ENCODE peak calls at places on chromosomes 3 and 15, in nine cellular contexts. One of them, this sample, is unnamed.

GRCh38 chr3:18827664-18828063 is 320.6 kb upstream of the KCNH8 start:
- DNase-seq in COR-L47: no peak
- DNase-seq in activated CD4-positive, CD25-positive, alpha-beta regulatory T cell treated with anti-CD3 and anti-CD28 coated beads, Interleukin-2, amount 50 U/mL, for 72 hours: no peak
- DNase-seq in heart right ventricle: no peak
- DNase-seq in ecto neural progenitor cell: no peak
- DNase-seq in Right ventricle myocardium superior: no peak
- DNase-seq in stimulated activated CD4-positive, alpha-beta T cell treated with anti-CD3 and anti-CD28 coated beads, Interleukin-1b, Interleukin-23, amount 100 ng/mL, for 4 hours: no peak
- DNase-seq in NCI-H82: no peak
- DNase-seq in cardiac fibroblast: no peak
- DNase-seq in this sample: no peak

GRCh38 chr3:147699175-147699838 is 290.1 kb downstream of the ZIC1 start:
- DNase-seq in COR-L47: no peak
- DNase-seq in activated CD4-positive, CD25-positive, alpha-beta regulatory T cell treated with anti-CD3 and anti-CD28 coated beads, Interleukin-2, amount 50 U/mL, for 72 hours: no peak
- DNase-seq in heart right ventricle: no peak
- DNase-seq in ecto neural progenitor cell: no peak
- DNase-seq in Right ventricle myocardium superior: no peak
- DNase-seq in stimulated activated CD4-positive, alpha-beta T cell treated with anti-CD3 and anti-CD28 coated beads, Interleukin-1b, Interleukin-23, amount 100 ng/mL, for 4 hours: no peak
- DNase-seq in NCI-H82: no peak
- DNase-seq in cardiac fibroblast: peak
- DNase-seq in this sample: peak

GRCh38 chr15:94791008-94791407 is 559.6 kb downstream of the MCTP2 start:
- DNase-seq in COR-L47: no peak
- DNase-seq in activated CD4-positive, CD25-positive, alpha-beta regulatory T cell treated with anti-CD3 and anti-CD28 coated beads, Interleukin-2, amount 50 U/mL, for 72 hours: no peak
- DNase-seq in heart right ventricle: no peak
- DNase-seq in ecto neural progenitor cell: no peak
- DNase-seq in Right ventricle myocardium superior: no peak
- DNase-seq in stimulated activated CD4-positive, alpha-beta T cell treated with anti-CD3 and anti-CD28 coated beads, Interleukin-1b, Interleukin-23, amount 100 ng/mL, for 4 hours: no peak
- DNase-seq in NCI-H82: no peak
- DNase-seq in cardiac fibroblast: no peak
- DNase-seq in this sample: no peak

GRCh38 chr3:160810360-160810759 is 54.3 kb downstream of the PPM1L start:
- DNase-seq in COR-L47: no peak
- DNase-seq in activated CD4-positive, CD25-positive, alpha-beta regulatory T cell treated with anti-CD3 and anti-CD28 coated beads, Interleukin-2, amount 50 U/mL, for 72 hours: no peak
- DNase-seq in heart right ventricle: no peak
- DNase-seq in ecto neural progenitor cell: no peak
- DNase-seq in Right ventricle myocardium superior: no peak
- DNase-seq in stimulated activated CD4-positive, alpha-beta T cell treated with anti-CD3 and anti-CD28 coated beads, Interleukin-1b, Interleukin-23, amount 100 ng/mL, for 4 hours: no peak
- DNase-seq in NCI-H82: no peak
- DNase-seq in cardiac fibroblast: peak
- DNase-seq in this sample: no peak

GRCh38 chr3:177459397-177459796 is 262.1 kb upstream of the TBL1XR1 start:
- DNase-seq in COR-L47: no peak
- DNase-seq in activated CD4-positive, CD25-positive, alpha-beta regulatory T cell treated with anti-CD3 and anti-CD28 coated beads, Interleukin-2, amount 50 U/mL, for 72 hours: no peak
- DNase-seq in heart right ventricle: peak
- DNase-seq in ecto neural progenitor cell: no peak
- DNase-seq in Right ventricle myocardium superior: no peak
- DNase-seq in stimulated activated CD4-positive, alpha-beta T cell treated with anti-CD3 and anti-CD28 coated beads, Interleukin-1b, Interleukin-23, amount 100 ng/mL, for 4 hours: no peak
- DNase-seq in NCI-H82: peak
- DNase-seq in cardiac fibroblast: peak
- DNase-seq in this sample: peak

GRCh38 chr15:44712108-44713005 is 1.0 kb downstream of the B2M start:
- DNase-seq in COR-L47: peak
- DNase-seq in activated CD4-positive, CD25-positive, alpha-beta regulatory T cell treated with anti-CD3 and anti-CD28 coated beads, Interleukin-2, amount 50 U/mL, for 72 hours: peak
- DNase-seq in heart right ventricle: peak
- DNase-seq in ecto neural progenitor cell: peak
- DNase-seq in Right ventricle myocardium superior: peak
- DNase-seq in stimulated activated CD4-positive, alpha-beta T cell treated with anti-CD3 and anti-CD28 coated beads, Interleukin-1b, Interleukin-23, amount 100 ng/mL, for 4 hours: peak
- DNase-seq in NCI-H82: peak
- DNase-seq in cardiac fibroblast: peak
- DNase-seq in this sample: peak

GRCh38 chr15:63048986-63049665 is 6.6 kb downstream of the TPM1 start:
- DNase-seq in COR-L47: peak
- DNase-seq in activated CD4-positive, CD25-positive, alpha-beta regulatory T cell treated with anti-CD3 and anti-CD28 coated beads, Interleukin-2, amount 50 U/mL, for 72 hours: peak
- DNase-seq in heart right ventricle: peak
- DNase-seq in ecto neural progenitor cell: peak
- DNase-seq in Right ventricle myocardium superior: peak
- DNase-seq in stimulated activated CD4-positive, alpha-beta T cell treated with anti-CD3 and anti-CD28 coated beads, Interleukin-1b, Interleukin-23, amount 100 ng/mL, for 4 hours: no peak
- DNase-seq in NCI-H82: peak
- DNase-seq in cardiac fibroblast: peak
- DNase-seq in this sample: peak

GRCh38 chr3:16249336-16249735 is 15.4 kb downstream of the DPH3 start:
- DNase-seq in COR-L47: no peak
- DNase-seq in activated CD4-positive, CD25-positive, alpha-beta regulatory T cell treated with anti-CD3 and anti-CD28 coated beads, Interleukin-2, amount 50 U/mL, for 72 hours: no peak
- DNase-seq in heart right ventricle: no peak
- DNase-seq in ecto neural progenitor cell: peak
- DNase-seq in Right ventricle myocardium superior: no peak
- DNase-seq in stimulated activated CD4-positive, alpha-beta T cell treated with anti-CD3 and anti-CD28 coated beads, Interleukin-1b, Interleukin-23, amount 100 ng/mL, for 4 hours: no peak
- DNase-seq in NCI-H82: peak
- DNase-seq in cardiac fibroblast: peak
- DNase-seq in this sample: peak

GRCh38 chr3:150547045-150547753 is 612 bp downstream of the EIF2A start:
- DNase-seq in COR-L47: no peak
- DNase-seq in activated CD4-positive, CD25-positive, alpha-beta regulatory T cell treated with anti-CD3 and anti-CD28 coated beads, Interleukin-2, amount 50 U/mL, for 72 hours: no peak
- DNase-seq in heart right ventricle: no peak
- DNase-seq in ecto neural progenitor cell: no peak
- DNase-seq in Right ventricle myocardium superior: no peak
- DNase-seq in stimulated activated CD4-positive, alpha-beta T cell treated with anti-CD3 and anti-CD28 coated beads, Interleukin-1b, Interleukin-23, amount 100 ng/mL, for 4 hours: no peak
- DNase-seq in NCI-H82: peak
- DNase-seq in cardiac fibroblast: peak
- DNase-seq in this sample: peak

GRCh38 chr3:101970915-101971314 is 121.6 kb downstream of the NFKBIZ start:
- DNase-seq in COR-L47: no peak
- DNase-seq in activated CD4-positive, CD25-positive, alpha-beta regulatory T cell treated with anti-CD3 and anti-CD28 coated beads, Interleukin-2, amount 50 U/mL, for 72 hours: no peak
- DNase-seq in heart right ventricle: no peak
- DNase-seq in ecto neural progenitor cell: peak
- DNase-seq in Right ventricle myocardium superior: no peak
- DNase-seq in stimulated activated CD4-positive, alpha-beta T cell treated with anti-CD3 and anti-CD28 coated beads, Interleukin-1b, Interleukin-23, amount 100 ng/mL, for 4 hours: no peak
- DNase-seq in NCI-H82: no peak
- DNase-seq in cardiac fibroblast: no peak
- DNase-seq in this sample: no peak

GRCh38 chr3:150765949-150766720 is 3.2 kb upstream of the SIAH2 start:
- DNase-seq in COR-L47: no peak
- DNase-seq in activated CD4-positive, CD25-positive, alpha-beta regulatory T cell treated with anti-CD3 and anti-CD28 coated beads, Interleukin-2, amount 50 U/mL, for 72 hours: no peak
- DNase-seq in heart right ventricle: no peak
- DNase-seq in ecto neural progenitor cell: no peak
- DNase-seq in Right ventricle myocardium superior: no peak
- DNase-seq in stimulated activated CD4-positive, alpha-beta T cell treated with anti-CD3 and anti-CD28 coated beads, Interleukin-1b, Interleukin-23, amount 100 ng/mL, for 4 hours: no peak
- DNase-seq in NCI-H82: no peak
- DNase-seq in cardiac fibroblast: peak
- DNase-seq in this sample: peak

GRCh38 chr3:43867673-43868072 is 176.9 kb downstream of the ABHD5 start:
- DNase-seq in COR-L47: no peak
- DNase-seq in activated CD4-positive, CD25-positive, alpha-beta regulatory T cell treated with anti-CD3 and anti-CD28 coated beads, Interleukin-2, amount 50 U/mL, for 72 hours: no peak
- DNase-seq in heart right ventricle: no peak
- DNase-seq in ecto neural progenitor cell: peak
- DNase-seq in Right ventricle myocardium superior: no peak
- DNase-seq in stimulated activated CD4-positive, alpha-beta T cell treated with anti-CD3 and anti-CD28 coated beads, Interleukin-1b, Interleukin-23, amount 100 ng/mL, for 4 hours: no peak
- DNase-seq in NCI-H82: no peak
- DNase-seq in cardiac fibroblast: peak
- DNase-seq in this sample: peak

GRCh38 chr3:139477710-139478640 is 1.7 kb upstream of the RBP2 start:
- DNase-seq in COR-L47: no peak
- DNase-seq in activated CD4-positive, CD25-positive, alpha-beta regulatory T cell treated with anti-CD3 and anti-CD28 coated beads, Interleukin-2, amount 50 U/mL, for 72 hours: no peak
- DNase-seq in heart right ventricle: no peak
- DNase-seq in ecto neural progenitor cell: no peak
- DNase-seq in Right ventricle myocardium superior: no peak
- DNase-seq in stimulated activated CD4-positive, alpha-beta T cell treated with anti-CD3 and anti-CD28 coated beads, Interleukin-1b, Interleukin-23, amount 100 ng/mL, for 4 hours: no peak
- DNase-seq in NCI-H82: no peak
- DNase-seq in cardiac fibroblast: no peak
- DNase-seq in this sample: no peak

GRCh38 chr15:77181305-77182074 is 110.6 kb upstream of the TSPAN3 start:
- DNase-seq in COR-L47: no peak
- DNase-seq in activated CD4-positive, CD25-positive, alpha-beta regulatory T cell treated with anti-CD3 and anti-CD28 coated beads, Interleukin-2, amount 50 U/mL, for 72 hours: no peak
- DNase-seq in heart right ventricle: no peak
- DNase-seq in ecto neural progenitor cell: no peak
- DNase-seq in Right ventricle myocardium superior: no peak
- DNase-seq in stimulated activated CD4-positive, alpha-beta T cell treated with anti-CD3 and anti-CD28 coated beads, Interleukin-1b, Interleukin-23, amount 100 ng/mL, for 4 hours: no peak
- DNase-seq in NCI-H82: no peak
- DNase-seq in cardiac fibroblast: no peak
- DNase-seq in this sample: no peak

GRCh38 chr15:73845507-73845906 is 27.9 kb upstream of the TBC1D21 start:
- DNase-seq in COR-L47: no peak
- DNase-seq in activated CD4-positive, CD25-positive, alpha-beta regulatory T cell treated with anti-CD3 and anti-CD28 coated beads, Interleukin-2, amount 50 U/mL, for 72 hours: no peak
- DNase-seq in heart right ventricle: no peak
- DNase-seq in ecto neural progenitor cell: no peak
- DNase-seq in Right ventricle myocardium superior: no peak
- DNase-seq in stimulated activated CD4-positive, alpha-beta T cell treated with anti-CD3 and anti-CD28 coated beads, Interleukin-1b, Interleukin-23, amount 100 ng/mL, for 4 hours: no peak
- DNase-seq in NCI-H82: no peak
- DNase-seq in cardiac fibroblast: no peak
- DNase-seq in this sample: no peak

GRCh38 chr3:146334151-146334550 is 83.2 kb upstream of the PLSCR4 start:
- DNase-seq in COR-L47: peak
- DNase-seq in activated CD4-positive, CD25-positive, alpha-beta regulatory T cell treated with anti-CD3 and anti-CD28 coated beads, Interleukin-2, amount 50 U/mL, for 72 hours: no peak
- DNase-seq in heart right ventricle: peak
- DNase-seq in ecto neural progenitor cell: no peak
- DNase-seq in Right ventricle myocardium superior: no peak
- DNase-seq in stimulated activated CD4-positive, alpha-beta T cell treated with anti-CD3 and anti-CD28 coated beads, Interleukin-1b, Interleukin-23, amount 100 ng/mL, for 4 hours: no peak
- DNase-seq in NCI-H82: peak
- DNase-seq in cardiac fibroblast: peak
- DNase-seq in this sample: peak

GRCh38 chr3:188084751-188085595 is 69.0 kb upstream of the LPP start:
- DNase-seq in COR-L47: no peak
- DNase-seq in activated CD4-positive, CD25-positive, alpha-beta regulatory T cell treated with anti-CD3 and anti-CD28 coated beads, Interleukin-2, amount 50 U/mL, for 72 hours: no peak
- DNase-seq in heart right ventricle: no peak
- DNase-seq in ecto neural progenitor cell: no peak
- DNase-seq in Right ventricle myocardium superior: no peak
- DNase-seq in stimulated activated CD4-positive, alpha-beta T cell treated with anti-CD3 and anti-CD28 coated beads, Interleukin-1b, Interleukin-23, amount 100 ng/mL, for 4 hours: no peak
- DNase-seq in NCI-H82: no peak
- DNase-seq in cardiac fibroblast: no peak
- DNase-seq in this sample: no peak

GRCh38 chr15:55993804-55994539 is 560 bp upstream of the NEDD4 start:
- DNase-seq in COR-L47: peak
- DNase-seq in activated CD4-positive, CD25-positive, alpha-beta regulatory T cell treated with anti-CD3 and anti-CD28 coated beads, Interleukin-2, amount 50 U/mL, for 72 hours: no peak
- DNase-seq in heart right ventricle: no peak
- DNase-seq in ecto neural progenitor cell: no peak
- DNase-seq in Right ventricle myocardium superior: no peak
- DNase-seq in stimulated activated CD4-positive, alpha-beta T cell treated with anti-CD3 and anti-CD28 coated beads, Interleukin-1b, Interleukin-23, amount 100 ng/mL, for 4 hours: no peak
- DNase-seq in NCI-H82: peak
- DNase-seq in cardiac fibroblast: peak
- DNase-seq in this sample: peak

GRCh38 chr15:54083501-54083900 is 105.3 kb downstream of the UNC13C start:
- DNase-seq in COR-L47: no peak
- DNase-seq in activated CD4-positive, CD25-positive, alpha-beta regulatory T cell treated with anti-CD3 and anti-CD28 coated beads, Interleukin-2, amount 50 U/mL, for 72 hours: no peak
- DNase-seq in heart right ventricle: no peak
- DNase-seq in ecto neural progenitor cell: no peak
- DNase-seq in Right ventricle myocardium superior: no peak
- DNase-seq in stimulated activated CD4-positive, alpha-beta T cell treated with anti-CD3 and anti-CD28 coated beads, Interleukin-1b, Interleukin-23, amount 100 ng/mL, for 4 hours: no peak
- DNase-seq in NCI-H82: peak
- DNase-seq in cardiac fibroblast: no peak
- DNase-seq in this sample: no peak

GRCh38 chr15:95558916-95559315 is 771.6 kb upstream of the NR2F2 start:
- DNase-seq in COR-L47: no peak
- DNase-seq in activated CD4-positive, CD25-positive, alpha-beta regulatory T cell treated with anti-CD3 and anti-CD28 coated beads, Interleukin-2, amount 50 U/mL, for 72 hours: no peak
- DNase-seq in heart right ventricle: no peak
- DNase-seq in ecto neural progenitor cell: no peak
- DNase-seq in Right ventricle myocardium superior: no peak
- DNase-seq in stimulated activated CD4-positive, alpha-beta T cell treated with anti-CD3 and anti-CD28 coated beads, Interleukin-1b, Interleukin-23, amount 100 ng/mL, for 4 hours: no peak
- DNase-seq in NCI-H82: no peak
- DNase-seq in cardiac fibroblast: peak
- DNase-seq in this sample: peak

GRCh38 chr3:54356299-54357037 is 234.1 kb downstream of the CACNA2D3 start:
- DNase-seq in COR-L47: no peak
- DNase-seq in activated CD4-positive, CD25-positive, alpha-beta regulatory T cell treated with anti-CD3 and anti-CD28 coated beads, Interleukin-2, amount 50 U/mL, for 72 hours: no peak
- DNase-seq in heart right ventricle: peak
- DNase-seq in ecto neural progenitor cell: no peak
- DNase-seq in Right ventricle myocardium superior: no peak
- DNase-seq in stimulated activated CD4-positive, alpha-beta T cell treated with anti-CD3 and anti-CD28 coated beads, Interleukin-1b, Interleukin-23, amount 100 ng/mL, for 4 hours: no peak
- DNase-seq in NCI-H82: no peak
- DNase-seq in cardiac fibroblast: no peak
- DNase-seq in this sample: no peak

GRCh38 chr15:63250312-63250965 is 27.0 kb upstream of the APH1B start:
- DNase-seq in COR-L47: no peak
- DNase-seq in activated CD4-positive, CD25-positive, alpha-beta regulatory T cell treated with anti-CD3 and anti-CD28 coated beads, Interleukin-2, amount 50 U/mL, for 72 hours: no peak
- DNase-seq in heart right ventricle: no peak
- DNase-seq in ecto neural progenitor cell: no peak
- DNase-seq in Right ventricle myocardium superior: no peak
- DNase-seq in stimulated activated CD4-positive, alpha-beta T cell treated with anti-CD3 and anti-CD28 coated beads, Interleukin-1b, Interleukin-23, amount 100 ng/mL, for 4 hours: no peak
- DNase-seq in NCI-H82: no peak
- DNase-seq in cardiac fibroblast: peak
- DNase-seq in this sample: peak

GRCh38 chr15:88998980-88999713 is 86.0 kb upstream of the MFGE8 start:
- DNase-seq in COR-L47: no peak
- DNase-seq in activated CD4-positive, CD25-positive, alpha-beta regulatory T cell treated with anti-CD3 and anti-CD28 coated beads, Interleukin-2, amount 50 U/mL, for 72 hours: no peak
- DNase-seq in heart right ventricle: no peak
- DNase-seq in ecto neural progenitor cell: no peak
- DNase-seq in Right ventricle myocardium superior: no peak
- DNase-seq in stimulated activated CD4-positive, alpha-beta T cell treated with anti-CD3 and anti-CD28 coated beads, Interleukin-1b, Interleukin-23, amount 100 ng/mL, for 4 hours: no peak
- DNase-seq in NCI-H82: peak
- DNase-seq in cardiac fibroblast: no peak
- DNase-seq in this sample: no peak

GRCh38 chr15:51735211-51735610 is 2.2 kb downstream of the LYSMD2 start:
- DNase-seq in COR-L47: peak
- DNase-seq in activated CD4-positive, CD25-positive, alpha-beta regulatory T cell treated with anti-CD3 and anti-CD28 coated beads, Interleukin-2, amount 50 U/mL, for 72 hours: no peak
- DNase-seq in heart right ventricle: no peak
- DNase-seq in ecto neural progenitor cell: no peak
- DNase-seq in Right ventricle myocardium superior: no peak
- DNase-seq in stimulated activated CD4-positive, alpha-beta T cell treated with anti-CD3 and anti-CD28 coated beads, Interleukin-1b, Interleukin-23, amount 100 ng/mL, for 4 hours: no peak
- DNase-seq in NCI-H82: peak
- DNase-seq in cardiac fibroblast: no peak
- DNase-seq in this sample: no peak

GRCh38 chr3:126549861-126550487 is 8.8 kb downstream of the C3orf22 start:
- DNase-seq in COR-L47: no peak
- DNase-seq in activated CD4-positive, CD25-positive, alpha-beta regulatory T cell treated with anti-CD3 and anti-CD28 coated beads, Interleukin-2, amount 50 U/mL, for 72 hours: no peak
- DNase-seq in heart right ventricle: no peak
- DNase-seq in ecto neural progenitor cell: peak
- DNase-seq in Right ventricle myocardium superior: no peak
- DNase-seq in stimulated activated CD4-positive, alpha-beta T cell treated with anti-CD3 and anti-CD28 coated beads, Interleukin-1b, Interleukin-23, amount 100 ng/mL, for 4 hours: no peak
- DNase-seq in NCI-H82: no peak
- DNase-seq in cardiac fibroblast: no peak
- DNase-seq in this sample: no peak

GRCh38 chr3:120416868-120417267 is 33.9 kb downstream of the FSTL1 start:
- DNase-seq in COR-L47: peak
- DNase-seq in activated CD4-positive, CD25-positive, alpha-beta regulatory T cell treated with anti-CD3 and anti-CD28 coated beads, Interleukin-2, amount 50 U/mL, for 72 hours: no peak
- DNase-seq in heart right ventricle: no peak
- DNase-seq in ecto neural progenitor cell: no peak
- DNase-seq in Right ventricle myocardium superior: no peak
- DNase-seq in stimulated activated CD4-positive, alpha-beta T cell treated with anti-CD3 and anti-CD28 coated beads, Interleukin-1b, Interleukin-23, amount 100 ng/mL, for 4 hours: no peak
- DNase-seq in NCI-H82: no peak
- DNase-seq in cardiac fibroblast: no peak
- DNase-seq in this sample: no peak

GRCh38 chr3:194686816-194687637 is 1.3 kb downstream of the FAM43A start:
- DNase-seq in COR-L47: peak
- DNase-seq in activated CD4-positive, CD25-positive, alpha-beta regulatory T cell treated with anti-CD3 and anti-CD28 coated beads, Interleukin-2, amount 50 U/mL, for 72 hours: peak
- DNase-seq in heart right ventricle: peak
- DNase-seq in ecto neural progenitor cell: peak
- DNase-seq in Right ventricle myocardium superior: peak
- DNase-seq in stimulated activated CD4-positive, alpha-beta T cell treated with anti-CD3 and anti-CD28 coated beads, Interleukin-1b, Interleukin-23, amount 100 ng/mL, for 4 hours: peak
- DNase-seq in NCI-H82: peak
- DNase-seq in cardiac fibroblast: peak
- DNase-seq in this sample: peak

GRCh38 chr3:80705290-80705689 is 937.5 kb upstream of the ROBO1 start:
- DNase-seq in COR-L47: no peak
- DNase-seq in activated CD4-positive, CD25-positive, alpha-beta regulatory T cell treated with anti-CD3 and anti-CD28 coated beads, Interleukin-2, amount 50 U/mL, for 72 hours: no peak
- DNase-seq in heart right ventricle: no peak
- DNase-seq in ecto neural progenitor cell: no peak
- DNase-seq in Right ventricle myocardium superior: no peak
- DNase-seq in stimulated activated CD4-positive, alpha-beta T cell treated with anti-CD3 and anti-CD28 coated beads, Interleukin-1b, Interleukin-23, amount 100 ng/mL, for 4 hours: no peak
- DNase-seq in NCI-H82: no peak
- DNase-seq in cardiac fibroblast: no peak
- DNase-seq in this sample: no peak

GRCh38 chr3:119457260-119457659 is 6.2 kb downstream of the TMEM39A start:
- DNase-seq in COR-L47: no peak
- DNase-seq in activated CD4-positive, CD25-positive, alpha-beta regulatory T cell treated with anti-CD3 and anti-CD28 coated beads, Interleukin-2, amount 50 U/mL, for 72 hours: no peak
- DNase-seq in heart right ventricle: no peak
- DNase-seq in ecto neural progenitor cell: no peak
- DNase-seq in Right ventricle myocardium superior: no peak
- DNase-seq in stimulated activated CD4-positive, alpha-beta T cell treated with anti-CD3 and anti-CD28 coated beads, Interleukin-1b, Interleukin-23, amount 100 ng/mL, for 4 hours: no peak
- DNase-seq in NCI-H82: no peak
- DNase-seq in cardiac fibroblast: no peak
- DNase-seq in this sample: no peak